ENCODE peak calls at places on chromosome 17, in four cellular contexts. P, N, K and Q are unnamed samples.

GRCh38 chr17:6668727-6669425 is 17.3 kb downstream of the C17orf100 start:
- DNase-seq in K (no peak), N (no peak), P (no peak), Q (peak)

GRCh38 chr17:71494456-71494855 is 626.4 kb upstream of the SOX9 start:
- DNase-seq in P (no peak), N (no peak), K (no peak), Q (no peak)

GRCh38 chr17:57051886-57052342 is 33.1 kb upstream of the AKAP1 start:
- DNase-seq in K (no peak), P (no peak), N (no peak), Q (no peak)

GRCh38 chr17:68603027-68603426 is 1.9 kb upstream of the FAM20A start:
- DNase-seq in N (no peak), P (peak), K (no peak), Q (no peak)

GRCh38 chr17:61997649-61998048 is 67.4 kb downstream of the MED13 start:
- DNase-seq in K (no peak), N (peak), P (no peak), Q (no peak)

GRCh38 chr17:57806083-57806830 is 43.6 kb downstream of the MRPS23 start:
- DNase-seq in N (no peak), P (no peak), K (no peak), Q (no peak)

GRCh38 chr17:16912021-16912962 is 59.6 kb downstream of the TNFRSF13B start:
- DNase-seq in P (no peak), K (no peak), N (no peak), Q (no peak)

GRCh38 chr17:81583589-81584337 is 31.6 kb upstream of the FAAP100 start:
- DNase-seq in P (no peak), K (no peak), N (no peak), Q (no peak)

GRCh38 chr17:48074322-48075054 is 26.3 kb downstream of the NFE2L1 start:
- DNase-seq in N (peak), K (peak), P (peak), Q (peak)

GRCh38 chr17:8736796-8737195 is 7.8 kb downstream of the CCDC42 start:
- DNase-seq in P (no peak), N (no peak), K (no peak), Q (no peak)
- TF ChIP-seq CTCF in P (no peak), N (no peak), K (no peak), Q (no peak)

GRCh38 chr17:76473541-76473985 is 6.2 kb downstream of the AANAT start:
- DNase-seq in K (no peak), N (no peak), P (no peak), Q (no peak)
- TF ChIP-seq CTCF in K (no peak), N (peak), P (no peak), Q (peak)

DNA sequence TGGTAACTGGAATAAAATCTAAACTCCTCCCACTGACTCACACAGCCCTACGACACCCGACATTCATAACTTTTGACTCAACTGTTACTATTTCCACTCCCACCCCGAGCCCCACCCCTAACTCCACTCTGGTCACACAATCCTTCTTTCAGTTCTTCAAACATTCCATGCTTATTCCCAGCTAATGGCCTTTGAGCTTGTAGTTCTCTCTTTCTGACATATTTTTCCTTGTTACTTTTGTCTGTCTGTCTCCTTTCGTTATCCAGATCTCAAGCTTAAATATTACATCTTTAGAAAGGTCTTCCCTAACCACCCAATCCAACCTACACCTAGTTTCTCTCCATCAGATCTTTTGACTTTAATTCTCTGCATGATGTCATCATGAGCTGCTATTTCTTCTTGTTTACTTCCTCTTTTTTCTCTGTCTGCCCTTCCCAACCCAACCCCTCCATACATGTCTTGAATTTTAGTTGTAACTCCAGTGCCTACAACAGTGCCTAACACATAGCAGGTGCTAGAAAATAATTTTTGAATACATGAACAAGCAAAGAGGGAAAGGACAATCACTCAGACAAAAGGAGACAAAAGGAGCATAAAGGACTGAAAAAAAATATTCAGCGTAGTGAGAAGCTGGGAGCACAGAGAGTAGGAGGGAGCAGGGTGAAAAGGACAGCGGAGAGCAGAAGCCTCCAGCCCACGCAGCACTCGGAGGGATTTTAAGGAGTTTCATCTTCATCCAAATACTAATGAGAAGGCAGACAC is 65.2 kb upstream of the SMIM36 start:
- DNase-seq in P (peak), K (no peak), N (peak), Q (peak)
- TF ChIP-seq CTCF in P (no peak), K (no peak), N (no peak), Q (no peak)

DNA sequence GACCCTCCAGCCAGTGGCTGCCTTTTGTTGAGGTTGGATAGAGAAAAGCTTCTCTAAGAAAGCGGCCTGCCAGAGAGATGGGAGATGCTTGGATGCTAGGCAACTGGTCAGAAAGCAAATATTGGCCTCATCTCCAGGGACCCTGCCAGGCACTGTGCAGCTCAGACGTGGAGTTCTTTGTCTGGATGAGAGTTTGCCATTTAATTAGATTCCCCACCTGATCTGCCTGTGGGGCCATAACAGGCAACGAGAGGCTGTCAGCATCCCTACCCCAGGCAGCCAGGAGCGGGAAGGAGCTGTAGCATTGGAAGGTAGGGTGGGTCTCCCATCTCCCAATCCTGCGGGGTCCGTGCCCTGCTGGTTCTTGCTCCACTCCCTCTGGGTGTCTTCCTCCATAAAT is 52.7 kb downstream of the ASIC2 start:
- DNase-seq in K (no peak), P (no peak), N (no peak), Q (no peak)
- TF ChIP-seq CTCF in K (no peak), P (no peak), N (no peak), Q (no peak)

GRCh38 chr17:49977463-49978389 is 8.7 kb downstream of the DLX4 start:
- DNase-seq in P (no peak), N (no peak), K (no peak), Q (no peak)

GRCh38 chr17:49976163-49976827 is 7.3 kb downstream of the DLX4 start:
- DNase-seq in N (no peak), K (no peak), P (no peak), Q (no peak)

GRCh38 chr17:49976828-49977202 is 7.8 kb downstream of the DLX4 start:
- DNase-seq in K (no peak), N (no peak), P (no peak), Q (no peak)

GRCh38 chr17:49973271-49973615 is 4.3 kb downstream of the DLX4 start:
- DNase-seq in K (no peak), P (no peak), N (no peak), Q (no peak)

GRCh38 chr17:49975531-49975930 is 6.5 kb downstream of the DLX4 start:
- DNase-seq in K (no peak), P (no peak), N (no peak), Q (no peak)
- TF ChIP-seq CTCF in K (no peak), P (no peak), N (no peak), Q (no peak)